ENCODE peak calls at places on chromosomes 11 and 22, in eight cellular contexts. One of them, this sample, is unnamed.

GRCh38 chr11:61587951-61588695 is 7.2 kb upstream of the SYT7 start:
- DNase-seq in prostate gland: peak; percentile 85
- DNase-seq in GM13977: peak; percentile 69
- DNase-seq in fibroblast of pulmonary artery: no peak
- DNase-seq in endothelial cell: peak; percentile 60
- DNase-seq in dorsolateral prefrontal cortex: no peak
- DNase-seq in epithelial cell of esophagus: peak; percentile 47
- DNase-seq in ovary: peak; percentile 70
- DNase-seq in this sample: no peak

GRCh38 chr11:122235615-122236014 is 119.6 kb upstream of the BLID start:
- DNase-seq in prostate gland: no peak
- DNase-seq in GM13977: no peak
- DNase-seq in fibroblast of pulmonary artery: peak; percentile 61
- DNase-seq in endothelial cell: no peak
- DNase-seq in dorsolateral prefrontal cortex: no peak
- DNase-seq in epithelial cell of esophagus: peak; percentile 65
- DNase-seq in ovary: no peak
- DNase-seq in this sample: peak; percentile 70

GRCh38 chr11:123409456-123409801 is 20.6 kb upstream of the GRAMD1B start:
- DNase-seq in prostate gland: no peak
- DNase-seq in GM13977: no peak
- DNase-seq in fibroblast of pulmonary artery: no peak
- DNase-seq in endothelial cell: no peak
- DNase-seq in dorsolateral prefrontal cortex: no peak
- DNase-seq in epithelial cell of esophagus: no peak
- DNase-seq in ovary: no peak
- DNase-seq in this sample: no peak

GRCh38 chr11:23976369-23976768 is 520.5 kb upstream of the LUZP2 start:
- DNase-seq in prostate gland: no peak
- DNase-seq in GM13977: no peak
- DNase-seq in fibroblast of pulmonary artery: peak; percentile 17
- DNase-seq in endothelial cell: no peak
- DNase-seq in dorsolateral prefrontal cortex: no peak
- DNase-seq in epithelial cell of esophagus: no peak
- DNase-seq in ovary: no peak
- DNase-seq in this sample: no peak

GRCh38 chr22:46458525-46458924 is 78.9 kb downstream of the CELSR1 start:
- DNase-seq in prostate gland: no peak
- DNase-seq in GM13977: no peak
- DNase-seq in fibroblast of pulmonary artery: no peak
- DNase-seq in endothelial cell: no peak
- DNase-seq in dorsolateral prefrontal cortex: no peak
- DNase-seq in epithelial cell of esophagus: no peak
- DNase-seq in ovary: no peak
- DNase-seq in this sample: no peak

GRCh38 chr11:123302751-123303195 is 107.7 kb upstream of the CLMP start:
- DNase-seq in prostate gland: no peak
- DNase-seq in GM13977: peak; percentile 72
- DNase-seq in fibroblast of pulmonary artery: peak; percentile 54
- DNase-seq in endothelial cell: no peak
- DNase-seq in dorsolateral prefrontal cortex: no peak
- DNase-seq in epithelial cell of esophagus: peak; percentile 27
- DNase-seq in ovary: no peak
- DNase-seq in this sample: no peak

GRCh38 chr11:120131941-120132644 is 5.8 kb downstream of the TRIM29 start:
- DNase-seq in prostate gland: peak; percentile 86
- DNase-seq in GM13977: no peak
- DNase-seq in fibroblast of pulmonary artery: no peak
- DNase-seq in endothelial cell: no peak
- DNase-seq in dorsolateral prefrontal cortex: no peak
- DNase-seq in epithelial cell of esophagus: peak; percentile 80
- DNase-seq in ovary: peak; percentile 13
- DNase-seq in this sample: no peak

GRCh38 chr22:41862530-41863266 is 29.8 kb downstream of the SREBF2 start:
- DNase-seq in prostate gland: no peak
- DNase-seq in GM13977: peak; percentile 67
- DNase-seq in fibroblast of pulmonary artery: no peak
- DNase-seq in endothelial cell: no peak
- DNase-seq in dorsolateral prefrontal cortex: no peak
- DNase-seq in epithelial cell of esophagus: no peak
- DNase-seq in ovary: no peak
- DNase-seq in this sample: no peak

GRCh38 chr11:125174686-125175085 is 10.1 kb downstream of the PKNOX2 start:
- DNase-seq in prostate gland: no peak
- DNase-seq in GM13977: no peak
- DNase-seq in fibroblast of pulmonary artery: no peak
- DNase-seq in endothelial cell: no peak
- DNase-seq in dorsolateral prefrontal cortex: no peak
- DNase-seq in epithelial cell of esophagus: no peak
- DNase-seq in ovary: no peak
- DNase-seq in this sample: no peak

GRCh38 chr22:46373166-46373565 is 37.7 kb downstream of the TRMU start:
- DNase-seq in prostate gland: peak; percentile 81
- DNase-seq in GM13977: no peak
- DNase-seq in fibroblast of pulmonary artery: no peak
- DNase-seq in endothelial cell: no peak
- DNase-seq in dorsolateral prefrontal cortex: no peak
- DNase-seq in epithelial cell of esophagus: no peak
- DNase-seq in ovary: no peak
- DNase-seq in this sample: no peak

GRCh38 chr11:70415176-70415575 is 16.8 kb downstream of the CTTN start:
- DNase-seq in prostate gland: no peak
- DNase-seq in GM13977: no peak
- DNase-seq in fibroblast of pulmonary artery: peak; percentile 20
- DNase-seq in endothelial cell: no peak
- DNase-seq in dorsolateral prefrontal cortex: no peak
- DNase-seq in epithelial cell of esophagus: no peak
- DNase-seq in ovary: no peak
- DNase-seq in this sample: peak; percentile 69
- TF ChIP-seq CTCF in prostate gland: no peak
- TF ChIP-seq CTCF in GM13977: no peak
- TF ChIP-seq CTCF in fibroblast of pulmonary artery: peak; percentile 24
- TF ChIP-seq CTCF in endothelial cell: no peak
- TF ChIP-seq CTCF in dorsolateral prefrontal cortex: peak; percentile 25
- TF ChIP-seq CTCF in epithelial cell of esophagus: no peak
- TF ChIP-seq CTCF in ovary: no peak
- TF ChIP-seq CTCF in this sample: peak; percentile 71

GRCh38 chr11:106956887-106957505 is 61.3 kb downstream of the GUCY1A2 start:
- DNase-seq in prostate gland: no peak
- DNase-seq in GM13977: no peak
- DNase-seq in fibroblast of pulmonary artery: no peak
- DNase-seq in endothelial cell: no peak
- DNase-seq in dorsolateral prefrontal cortex: no peak
- DNase-seq in epithelial cell of esophagus: no peak
- DNase-seq in ovary: no peak
- DNase-seq in this sample: no peak
- TF ChIP-seq CTCF in prostate gland: no peak
- TF ChIP-seq CTCF in GM13977: no peak
- TF ChIP-seq CTCF in fibroblast of pulmonary artery: no peak
- TF ChIP-seq CTCF in endothelial cell: no peak
- TF ChIP-seq CTCF in dorsolateral prefrontal cortex: no peak
- TF ChIP-seq CTCF in epithelial cell of esophagus: no peak
- TF ChIP-seq CTCF in ovary: no peak
- TF ChIP-seq CTCF in this sample: no peak

DNA sequence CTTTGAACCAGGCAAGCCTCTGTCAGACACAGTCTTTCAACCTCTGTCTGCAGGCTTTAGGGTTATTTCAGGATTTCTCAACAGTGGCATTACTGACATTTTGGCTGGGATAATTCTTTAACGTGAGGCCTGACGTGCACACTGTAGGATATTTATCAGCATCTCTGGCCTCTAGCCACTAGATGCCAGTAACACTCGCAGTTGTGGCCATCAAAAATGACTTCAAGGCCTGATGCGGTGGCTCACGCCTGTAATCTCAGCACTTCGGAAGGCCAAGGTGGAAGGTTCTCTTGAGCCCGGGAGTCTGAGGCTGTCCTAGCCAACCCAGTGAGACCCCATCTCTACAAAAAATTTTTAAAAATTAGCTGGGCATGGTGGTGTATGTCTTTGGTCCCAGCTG is 113.0 kb downstream of the CCDC81 start:
- DNase-seq in prostate gland: no peak
- DNase-seq in GM13977: no peak
- DNase-seq in fibroblast of pulmonary artery: no peak
- DNase-seq in endothelial cell: no peak
- DNase-seq in dorsolateral prefrontal cortex: no peak
- DNase-seq in epithelial cell of esophagus: no peak
- DNase-seq in ovary: no peak
- DNase-seq in this sample: no peak
- TF ChIP-seq CTCF in prostate gland: no peak
- TF ChIP-seq CTCF in GM13977: peak; percentile 22
- TF ChIP-seq CTCF in fibroblast of pulmonary artery: no peak
- TF ChIP-seq CTCF in endothelial cell: no peak
- TF ChIP-seq CTCF in dorsolateral prefrontal cortex: no peak
- TF ChIP-seq CTCF in epithelial cell of esophagus: no peak
- TF ChIP-seq CTCF in ovary: no peak
- TF ChIP-seq CTCF in this sample: no peak

GRCh38 chr11:91998466-91998865 is 226.2 kb upstream of the FAT3 start:
- DNase-seq in prostate gland: no peak
- DNase-seq in GM13977: no peak
- DNase-seq in fibroblast of pulmonary artery: no peak
- DNase-seq in endothelial cell: no peak
- DNase-seq in dorsolateral prefrontal cortex: no peak
- DNase-seq in epithelial cell of esophagus: no peak
- DNase-seq in ovary: no peak
- DNase-seq in this sample: no peak
- TF ChIP-seq CTCF in prostate gland: no peak
- TF ChIP-seq CTCF in GM13977: no peak
- TF ChIP-seq CTCF in fibroblast of pulmonary artery: no peak
- TF ChIP-seq CTCF in endothelial cell: no peak
- TF ChIP-seq CTCF in dorsolateral prefrontal cortex: no peak
- TF ChIP-seq CTCF in epithelial cell of esophagus: no peak
- TF ChIP-seq CTCF in ovary: no peak
- TF ChIP-seq CTCF in this sample: no peak

GRCh38 chr11:84899134-84899533 is 728.0 kb downstream of the DLG2 start:
- DNase-seq in prostate gland: no peak
- DNase-seq in GM13977: no peak
- DNase-seq in fibroblast of pulmonary artery: no peak
- DNase-seq in endothelial cell: no peak
- DNase-seq in dorsolateral prefrontal cortex: no peak
- DNase-seq in epithelial cell of esophagus: peak; percentile 28
- DNase-seq in ovary: no peak
- DNase-seq in this sample: no peak

GRCh38 chr11:84901986-84902385 is 725.2 kb downstream of the DLG2 start:
- DNase-seq in prostate gland: no peak
- DNase-seq in GM13977: no peak
- DNase-seq in fibroblast of pulmonary artery: peak; percentile 5
- DNase-seq in endothelial cell: no peak
- DNase-seq in dorsolateral prefrontal cortex: no peak
- DNase-seq in epithelial cell of esophagus: peak; percentile 8
- DNase-seq in ovary: no peak
- DNase-seq in this sample: peak; percentile 17

GRCh38 chr11:84902445-84902844 is 724.7 kb downstream of the DLG2 start:
- DNase-seq in prostate gland: no peak
- DNase-seq in GM13977: no peak
- DNase-seq in fibroblast of pulmonary artery: no peak
- DNase-seq in endothelial cell: no peak
- DNase-seq in dorsolateral prefrontal cortex: no peak
- DNase-seq in epithelial cell of esophagus: no peak
- DNase-seq in ovary: no peak
- DNase-seq in this sample: no peak

GRCh38 chr11:84894666-84895065 is 732.5 kb downstream of the DLG2 start:
- DNase-seq in prostate gland: no peak
- DNase-seq in GM13977: no peak
- DNase-seq in fibroblast of pulmonary artery: no peak
- DNase-seq in endothelial cell: no peak
- DNase-seq in dorsolateral prefrontal cortex: no peak
- DNase-seq in epithelial cell of esophagus: no peak
- DNase-seq in ovary: no peak
- DNase-seq in this sample: no peak

DNA sequence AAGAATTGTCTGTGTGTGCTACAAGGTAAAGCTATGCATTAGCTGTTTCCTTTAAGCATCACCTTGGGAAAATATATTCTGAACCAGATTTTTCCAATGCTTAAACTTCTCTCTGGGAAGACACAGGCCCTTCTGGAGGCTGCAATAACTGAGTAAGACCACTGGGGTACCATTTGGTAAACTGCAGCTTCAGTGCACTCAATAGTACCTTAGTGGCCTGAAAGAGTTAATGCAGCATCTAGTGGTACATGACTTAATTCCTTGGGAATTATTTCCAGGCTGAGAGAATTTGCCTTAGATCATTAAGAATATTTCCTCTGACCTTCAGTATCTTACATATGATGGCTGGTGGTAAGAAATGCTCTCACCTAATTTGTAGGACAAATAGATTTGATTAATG is 727.4 kb downstream of the DLG2 start:
- DNase-seq in prostate gland: no peak
- DNase-seq in GM13977: no peak
- DNase-seq in fibroblast of pulmonary artery: no peak
- DNase-seq in endothelial cell: no peak
- DNase-seq in dorsolateral prefrontal cortex: no peak
- DNase-seq in epithelial cell of esophagus: no peak
- DNase-seq in ovary: no peak
- DNase-seq in this sample: no peak
- TF ChIP-seq CTCF in prostate gland: no peak
- TF ChIP-seq CTCF in GM13977: peak; percentile 8
- TF ChIP-seq CTCF in fibroblast of pulmonary artery: no peak
- TF ChIP-seq CTCF in endothelial cell: peak; percentile 65
- TF ChIP-seq CTCF in dorsolateral prefrontal cortex: no peak
- TF ChIP-seq CTCF in epithelial cell of esophagus: peak; percentile 25
- TF ChIP-seq CTCF in ovary: no peak
- TF ChIP-seq CTCF in this sample: peak; percentile 15

GRCh38 chr22:19036229-19036522 is 86.0 kb downstream of the DGCR2 start:
- DNase-seq in prostate gland: no peak
- DNase-seq in GM13977: no peak
- DNase-seq in fibroblast of pulmonary artery: no peak
- DNase-seq in endothelial cell: no peak
- DNase-seq in dorsolateral prefrontal cortex: no peak
- DNase-seq in epithelial cell of esophagus: no peak
- DNase-seq in ovary: no peak
- DNase-seq in this sample: no peak

GRCh38 chr22:19037282-19038163 is 84.7 kb downstream of the DGCR2 start:
- DNase-seq in prostate gland: no peak
- DNase-seq in GM13977: no peak
- DNase-seq in fibroblast of pulmonary artery: no peak
- DNase-seq in endothelial cell: no peak
- DNase-seq in dorsolateral prefrontal cortex: no peak
- DNase-seq in epithelial cell of esophagus: no peak
- DNase-seq in ovary: no peak
- DNase-seq in this sample: no peak

GRCh38 chr22:19036523-19037273 is 85.5 kb downstream of the DGCR2 start:
- DNase-seq in prostate gland: no peak
- DNase-seq in GM13977: no peak
- DNase-seq in fibroblast of pulmonary artery: peak; percentile 14
- DNase-seq in endothelial cell: no peak
- DNase-seq in dorsolateral prefrontal cortex: no peak
- DNase-seq in epithelial cell of esophagus: no peak
- DNase-seq in ovary: no peak
- DNase-seq in this sample: no peak

GRCh38 chr22:19038164-19038546 is 84.1 kb downstream of the DGCR2 start:
- DNase-seq in prostate gland: no peak
- DNase-seq in GM13977: no peak
- DNase-seq in fibroblast of pulmonary artery: no peak
- DNase-seq in endothelial cell: no peak
- DNase-seq in dorsolateral prefrontal cortex: no peak
- DNase-seq in epithelial cell of esophagus: no peak
- DNase-seq in ovary: no peak
- DNase-seq in this sample: no peak

GRCh38 chr22:19035474-19036228 is 86.6 kb downstream of the DGCR2 start:
- DNase-seq in prostate gland: no peak
- DNase-seq in GM13977: no peak
- DNase-seq in fibroblast of pulmonary artery: no peak
- DNase-seq in endothelial cell: no peak
- DNase-seq in dorsolateral prefrontal cortex: no peak
- DNase-seq in epithelial cell of esophagus: no peak
- DNase-seq in ovary: peak; percentile 32
- DNase-seq in this sample: no peak
- TF ChIP-seq CTCF in prostate gland: no peak
- TF ChIP-seq CTCF in GM13977: peak; percentile 5
- TF ChIP-seq CTCF in fibroblast of pulmonary artery: no peak
- TF ChIP-seq CTCF in endothelial cell: no peak
- TF ChIP-seq CTCF in dorsolateral prefrontal cortex: no peak
- TF ChIP-seq CTCF in epithelial cell of esophagus: no peak
- TF ChIP-seq CTCF in ovary: no peak
- TF ChIP-seq CTCF in this sample: no peak

GRCh38 chr11:12088047-12088481 is 22.3 kb upstream of the MICAL2 start:
- DNase-seq in prostate gland: peak; percentile 69
- DNase-seq in GM13977: no peak
- DNase-seq in fibroblast of pulmonary artery: peak; percentile 68
- DNase-seq in endothelial cell: no peak
- DNase-seq in dorsolateral prefrontal cortex: peak; percentile 50
- DNase-seq in epithelial cell of esophagus: peak; percentile 88
- DNase-seq in ovary: no peak
- DNase-seq in this sample: peak; percentile 61
- TF ChIP-seq CTCF in prostate gland: peak; percentile 70
- TF ChIP-seq CTCF in GM13977: peak; percentile 5
- TF ChIP-seq CTCF in fibroblast of pulmonary artery: peak; percentile 43
- TF ChIP-seq CTCF in endothelial cell: no peak
- TF ChIP-seq CTCF in dorsolateral prefrontal cortex: peak; percentile 29
- TF ChIP-seq CTCF in epithelial cell of esophagus: peak; percentile 57
- TF ChIP-seq CTCF in ovary: no peak
- TF ChIP-seq CTCF in this sample: peak; percentile 36

This sample was measured in AG04449.